ENCODE peak calls at places on chromosome 20, in five cellular contexts. Y is HTR-8/SVneo, S is T-cell, U is heart left ventricle, A is mesenchymal stem cell. K is an unnamed sample.

GRCh38 chr20:24992420-24993205 is at the start of gene APMAP:
- DNase-seq in U (peak; percentile 97), S (peak; percentile 95), A (peak; percentile 94), Y (peak; percentile 94), K (peak; percentile 99)

GRCh38 chr20:37524221-37524700 is 3.2 kb downstream of the NNAT start:
- DNase-seq in U (no peak), Y (no peak), A (no peak), S (no peak), K (no peak)

GRCh38 chr20:54539521-54540046 is 64.2 kb downstream of the DOK5 start:
- DNase-seq in A (no peak), U (no peak), S (no peak), Y (no peak), K (no peak)

GRCh38 chr20:45469336-45470261 is at the start of gene WFDC2:
- DNase-seq in S (no peak), A (no peak), U (no peak), Y (no peak), K (no peak)

GRCh38 chr20:53298900-53299299 is 294.7 kb downstream of the ZNF217 start:
- DNase-seq in U (no peak), A (peak; percentile 17), Y (no peak), S (no peak), K (no peak)

GRCh38 chr20:3084986-3085360 is 449 bp upstream of the AVP start:
- DNase-seq in S (no peak), U (no peak), A (no peak), Y (no peak), K (no peak)

GRCh38 chr20:52783769-52784168 is 188.4 kb upstream of the TSHZ2 start:
- DNase-seq in A (peak; percentile 4), Y (no peak), U (no peak), S (no peak), K (no peak)

GRCh38 chr20:57277398-57278105 is 11.1 kb upstream of the BMP7 start:
- DNase-seq in U (no peak), A (no peak), Y (no peak), S (no peak), K (no peak)

GRCh38 chr20:36546111-36546736 is 4.9 kb downstream of the MYL9 start:
- DNase-seq in Y (no peak), S (no peak), A (no peak), U (no peak), K (no peak)

GRCh38 chr20:62409935-62410741 is 3.1 kb upstream of the CABLES2 start:
- DNase-seq in U (no peak), Y (peak; percentile 81), A (peak; percentile 30), S (peak; percentile 15), K (peak; percentile 74)

GRCh38 chr20:51335329-51335841 is 207.1 kb downstream of the NFATC2 start:
- DNase-seq in U (no peak), S (no peak), A (peak; percentile 100), Y (peak; percentile 98), K (no peak)

GRCh38 chr20:49507741-49508434 is 25.4 kb upstream of the KCNB1 start:
- DNase-seq in S (no peak), U (no peak), A (no peak), Y (no peak), K (no peak)

GRCh38 chr20:62159835-62160234 is 16.3 kb downstream of the SS18L1 start:
- DNase-seq in A (no peak), U (no peak), S (no peak), Y (peak; percentile 86), K (no peak)

GRCh38 chr20:50464026-50464724 is 46.0 kb upstream of the PTPN1 start:
- DNase-seq in S (peak; percentile 43), A (peak; percentile 70), Y (peak; percentile 87), U (peak; percentile 44), K (peak; percentile 67)

GRCh38 chr20:50450961-50451752 is 59.0 kb upstream of the PTPN1 start:
- DNase-seq in U (no peak), A (peak; percentile 84), Y (no peak), S (no peak), K (peak; percentile 57)

GRCh38 chr20:8855315-8855714 is 213.6 kb upstream of the PLCB4 start:
- DNase-seq in S (no peak), A (no peak), Y (no peak), U (peak; percentile 50), K (no peak)

GRCh38 chr20:38680492-38681118 is 43.7 kb upstream of the SLC32A1 start:
- DNase-seq in Y (peak; percentile 72), U (peak; percentile 16), S (no peak), A (peak; percentile 51), K (no peak)

GRCh38 chr20:36758276-36758675 is 12.4 kb upstream of the NDRG3 start:
- DNase-seq in S (no peak), U (no peak), A (no peak), Y (no peak), K (no peak)

GRCh38 chr20:58697201-58697866 is 4.7 kb downstream of the NPEPL1 start:
- DNase-seq in U (no peak), Y (no peak), S (no peak), A (no peak), K (peak; percentile 35)

GRCh38 chr20:32495217-32495565 is 89.9 kb downstream of the NOL4L start:
- DNase-seq in Y (no peak), A (no peak), U (no peak), S (no peak), K (no peak)

GRCh38 chr20:35743693-35744491 is 1.8 kb upstream of the RBM39 start:
- DNase-seq in U (no peak), Y (no peak), S (no peak), A (peak; percentile 78), K (no peak)

GRCh38 chr20:59171986-59172385 is 8.4 kb downstream of the ZNF831 start:
- DNase-seq in U (no peak), S (no peak), Y (no peak), A (no peak), K (no peak)

GRCh38 chr20:1818895-1819294 is 76.3 kb upstream of the SIRPA start:
- DNase-seq in S (no peak), Y (no peak), U (no peak), A (no peak), K (no peak)

GRCh38 chr20:49138431-49138830 is 49.7 kb downstream of the STAU1 start:
- DNase-seq in S (no peak), U (no peak), Y (no peak), A (no peak), K (no peak)

GRCh38 chr20:20365593-20365992 is 2.3 kb upstream of the INSM1 start:
- DNase-seq in A (no peak), U (no peak), S (no peak), Y (no peak), K (no peak)

GRCh38 chr20:48826064-48826463 is 1.7 kb downstream of the PREX1 start:
- DNase-seq in Y (no peak), A (no peak), U (no peak), S (no peak), K (no peak)

K was measured in Right ventricle myocardium superior.